ENCODE peak calls at places on chromosome 13, in five cellular contexts. H is WTC11, D is K562, L is GM12878, O is HepG2. V is an unnamed sample.

GRCh38 chr13:24627090-24627714 is 53.0 kb upstream of the ATP12A start:
- DNase-seq in H (peak), D (peak), L (no peak), O (peak), V (peak)

GRCh38 chr13:51643882-51644281 is 59.6 kb downstream of the WDFY2 start:
- DNase-seq in H (no peak), D (no peak), L (no peak), O (peak), V (peak)

GRCh38 chr13:48194392-48194754 is 38.6 kb upstream of the ITM2B start:
- DNase-seq in H (no peak), D (no peak), L (peak), O (no peak), V (no peak)

GRCh38 chr13:60654405-60654804 is 257.4 kb downstream of the TDRD3 start:
- DNase-seq in H (peak), D (peak), L (no peak), O (peak), V (no peak)

GRCh38 chr13:99477493-99477892 is 23.8 kb upstream of the TM9SF2 start:
- DNase-seq in H (no peak), D (no peak), L (no peak), O (no peak), V (no peak)

GRCh38 chr13:38661276-38661675 is 25.6 kb upstream of the FREM2 start:
- DNase-seq in H (no peak), D (no peak), L (no peak), O (no peak), V (no peak)

GRCh38 chr13:87622921-87623320 is 48.2 kb upstream of the SLITRK5 start:
- DNase-seq in H (no peak), D (no peak), L (no peak), O (no peak), V (no peak)

GRCh38 chr13:79379274-79379673 is 26.8 kb downstream of the RBM26 start:
- DNase-seq in H (no peak), D (no peak), L (no peak), O (no peak), V (no peak)

GRCh38 chr13:50991624-50992610 is 82.3 kb downstream of the RNASEH2B start:
- DNase-seq in H (no peak), D (no peak), L (peak), O (no peak), V (no peak)

GRCh38 chr13:112814905-112815585 is 125.2 kb downstream of the ATP11A start:
- DNase-seq in H (no peak), D (no peak), L (no peak), O (no peak), V (no peak)

GRCh38 chr13:110925023-110925608 is 10.2 kb upstream of the ANKRD10 start:
- DNase-seq in H (peak), D (peak), L (no peak), O (no peak), V (no peak)

GRCh38 chr13:77213644-77214043 is 113.2 kb downstream of the MYCBP2 start:
- DNase-seq in H (no peak), D (peak), L (no peak), O (no peak), V (no peak)

GRCh38 chr13:61358599-61358998 is 57.0 kb downstream of the PCDH20 start:
- DNase-seq in H (no peak), D (no peak), L (no peak), O (no peak), V (no peak)

GRCh38 chr13:98454389-98454881 is 122.5 kb downstream of the STK24 start:
- DNase-seq in H (no peak), D (no peak), L (no peak), O (peak), V (no peak)

GRCh38 chr13:113540523-113540922 is 44.0 kb upstream of the TFDP1 start:
- DNase-seq in H (no peak), D (no peak), L (no peak), O (no peak), V (no peak)

GRCh38 chr13:35485451-35485850 is 9.0 kb upstream of the MAB21L1 start:
- DNase-seq in H (no peak), D (no peak), L (no peak), O (no peak), V (no peak)
- TF ChIP-seq ESRRA in H (no peak), D (no peak), L (no peak), O (no peak), V (no peak)

GRCh38 chr13:84870190-84870589 is 929.0 kb downstream of the SLITRK6 start:
- DNase-seq in H (peak), D (no peak), L (no peak), O (peak), V (peak)
- TF ChIP-seq ESRRA in H (no peak), D (no peak), L (no peak), O (no peak), V (no peak)

DNA sequence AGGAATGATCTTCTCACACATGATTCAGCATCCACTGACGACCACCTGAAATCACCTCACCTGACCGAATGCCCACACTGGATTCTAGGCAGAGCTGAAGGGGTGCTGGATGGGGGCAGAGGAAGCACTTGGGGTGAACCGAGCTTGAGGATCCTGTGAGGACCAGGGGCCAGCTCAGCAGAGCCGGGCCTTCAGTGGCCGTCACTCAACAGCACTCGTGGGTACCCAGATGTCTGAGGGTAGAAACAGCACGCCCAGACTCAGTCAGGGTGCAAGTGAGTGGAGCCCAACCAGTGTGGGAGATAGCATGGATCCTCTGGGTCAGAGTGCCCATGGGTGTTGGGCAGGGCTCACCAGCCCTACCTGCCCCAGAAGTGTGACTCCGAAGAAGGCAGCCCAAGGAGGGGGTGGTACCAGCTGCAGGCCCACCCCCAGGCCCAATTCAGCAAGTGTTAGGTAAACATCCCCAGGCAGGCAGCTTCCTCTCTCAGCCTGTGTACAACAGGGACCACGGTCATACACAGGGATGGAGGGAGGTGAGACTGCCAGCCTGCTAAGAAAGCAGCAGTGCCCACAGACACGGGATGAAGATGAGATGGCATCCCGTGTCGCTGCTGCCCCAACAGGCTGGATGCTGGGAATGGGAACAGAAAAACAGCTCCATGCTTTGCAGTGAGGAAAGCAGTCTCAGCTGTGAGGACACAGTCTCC is 16.6 kb downstream of the GJA3 start:
- DNase-seq in H (no peak), D (no peak), L (no peak), O (no peak), V (no peak)
- TF ChIP-seq ESRRA in H (no peak), D (no peak), L (no peak), O (no peak), V (no peak)

GRCh38 chr13:100541882-100542545 is 46.6 kb downstream of the GGACT start:
- DNase-seq in H (no peak), D (no peak), L (no peak), O (no peak), V (no peak)

GRCh38 chr13:100544866-100545683 is 43.5 kb downstream of the GGACT start:
- DNase-seq in H (no peak), D (no peak), L (no peak), O (no peak), V (no peak)

GRCh38 chr13:100540621-100541020 is 48.0 kb downstream of the GGACT start:
- DNase-seq in H (no peak), D (no peak), L (no peak), O (no peak), V (no peak)

GRCh38 chr13:100543872-100544602 is 44.6 kb downstream of the GGACT start:
- DNase-seq in H (no peak), D (no peak), L (no peak), O (peak), V (no peak)

DNA sequence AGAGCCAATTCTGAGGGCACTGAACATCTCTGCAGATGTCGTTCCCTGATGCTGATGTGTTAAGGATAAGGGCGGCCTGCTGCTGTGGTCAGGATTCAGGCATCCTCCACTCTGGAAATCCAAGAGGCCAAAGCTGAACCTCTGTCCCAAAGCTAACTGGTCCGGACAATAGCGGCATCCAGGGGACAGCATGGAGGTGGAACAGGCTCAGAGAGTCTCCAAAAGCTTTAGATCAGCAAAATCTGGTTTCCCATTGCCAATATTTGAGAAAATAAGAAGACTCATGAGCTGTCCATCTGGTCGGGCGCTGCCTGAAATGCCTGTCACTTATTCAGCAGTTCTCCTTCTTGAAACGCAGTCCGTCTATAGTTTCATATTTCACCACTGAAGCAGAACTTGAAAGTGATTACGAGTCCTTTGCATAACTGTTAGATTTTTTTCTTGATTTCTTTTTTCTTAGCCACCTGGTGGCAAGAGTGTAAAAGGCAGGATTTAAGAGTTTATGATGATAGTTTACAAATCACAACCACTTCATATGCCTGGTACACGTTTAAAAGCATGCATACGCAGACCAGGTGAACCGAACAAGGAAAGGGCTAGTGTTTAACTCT is 45.9 kb downstream of the GGACT start:
- DNase-seq in H (no peak), D (peak), L (peak), O (peak), V (peak)
- TF ChIP-seq ESRRA in H (no peak), D (no peak), L (no peak), O (no peak), V (no peak)

GRCh38 chr13:29571876-29572570 is 23.5 kb downstream of the SLC7A1 start:
- DNase-seq in H (no peak), D (no peak), L (no peak), O (peak), V (no peak)
- TF ChIP-seq ESRRA in H (no peak), D (no peak), L (no peak), O (peak), V (no peak)

V was measured in A549.